ENCODE peak calls at places on chromosomes 12 and 14, in ten cellular contexts. G is fibroblast of lung, X is cardiac fibroblast, K is mesendoderm, L is mammary epithelial cell, S is neural progenitor cell, A is HFF-Myc, C is epithelial cell of esophagus, V is uterus, Z is Caco-2. U is an unnamed sample.

GRCh38 chr12:115597157-115597712 is 680.3 kb downstream of the MED13L start:
- DNase-seq in V (no peak), A (peak), L (peak), G (peak), X (peak), S (no peak), C (peak), K (peak), Z (no peak), U (no peak)

GRCh38 chr12:89353823-89354629 is 1.7 kb upstream of the DUSP6 start:
- DNase-seq in L (peak), G (peak), X (peak), C (peak), S (peak), A (no peak), Z (peak), V (peak), K (peak), U (no peak)

GRCh38 chr14:39229222-39229543 is 4.5 kb upstream of the MIA2 start:
- DNase-seq in A (no peak), C (peak), G (peak), L (no peak), X (peak), K (peak), V (no peak), Z (no peak), S (no peak), U (peak)

GRCh38 chr12:112684742-112685141 is 106.8 kb upstream of the RPH3A start:
- DNase-seq in Z (no peak), G (no peak), L (no peak), A (no peak), K (peak), C (no peak), S (no peak), X (no peak), V (no peak), U (no peak)

GRCh38 chr14:69580009-69580577 is 5.4 kb upstream of the CCDC177 start:
- DNase-seq in Z (peak), C (peak), V (no peak), L (peak), X (peak), K (peak), S (peak), A (no peak), G (peak), U (peak)

GRCh38 chr14:23017091-23017490 is 7.1 kb upstream of the C14orf93 start:
- DNase-seq in A (no peak), C (no peak), Z (no peak), X (no peak), L (no peak), S (no peak), K (no peak), V (no peak), G (no peak), U (no peak)

GRCh38 chr12:30692470-30692869 is 3.2 kb downstream of the IPO8 start:
- DNase-seq in X (peak), C (no peak), G (peak), A (no peak), L (no peak), V (no peak), S (no peak), K (no peak), Z (no peak), U (no peak)

GRCh38 chr14:36664322-36665193 is 2.9 kb downstream of the PAX9 start:
- DNase-seq in A (no peak), S (no peak), L (no peak), C (no peak), X (no peak), Z (no peak), K (no peak), G (no peak), V (no peak), U (no peak)

GRCh38 chr12:111638576-111638975 is 39.5 kb upstream of the ATXN2 start:
- DNase-seq in Z (no peak), L (no peak), V (no peak), X (no peak), G (peak), S (no peak), C (no peak), A (no peak), K (no peak), U (no peak)

GRCh38 chr12:42684171-42685071 is 94.9 kb upstream of the PRICKLE1 start:
- DNase-seq in K (no peak), L (peak), C (peak), G (peak), X (peak), Z (no peak), A (no peak), S (no peak), V (no peak), U (no peak)

GRCh38 chr14:58171090-58171489 is 19.1 kb upstream of the ARMH4 start:
- DNase-seq in A (peak), K (peak), S (peak), L (peak), X (peak), G (peak), Z (peak), C (peak), V (peak), U (peak)

GRCh38 chr14:69260246-69260978 is 454 bp downstream of the GALNT16 start:
- DNase-seq in G (peak), Z (peak), V (no peak), L (peak), S (peak), K (peak), A (no peak), C (no peak), X (peak), U (no peak)

GRCh38 chr14:31536201-31536960 is 24.8 kb upstream of the NUBPL start:
- DNase-seq in L (peak), C (peak), K (no peak), S (no peak), V (no peak), X (peak), Z (no peak), G (no peak), A (no peak), U (no peak)

GRCh38 chr14:53810221-53810620 is 146.4 kb downstream of the BMP4 start:
- DNase-seq in S (no peak), A (no peak), V (no peak), K (no peak), Z (no peak), G (no peak), C (no peak), X (no peak), L (no peak), U (no peak)

GRCh38 chr12:116594325-116595038 is 35.3 kb downstream of the MAP1LC3B2 start:
- DNase-seq in X (no peak), V (no peak), K (no peak), C (no peak), L (no peak), S (no peak), G (no peak), A (no peak), Z (no peak), U (no peak)

GRCh38 chr12:108728820-108729611 is 2.3 kb downstream of the CORO1C start:
- DNase-seq in V (no peak), Z (no peak), S (no peak), K (no peak), L (no peak), G (peak), A (no peak), X (peak), C (no peak), U (no peak)

GRCh38 chr14:89123851-89124250 is 293.2 kb downstream of the FOXN3 start:
- DNase-seq in C (no peak), A (no peak), L (no peak), X (no peak), Z (no peak), K (no peak), S (no peak), G (no peak), V (no peak), U (no peak)

GRCh38 chr14:29528889-29529288 is 398.8 kb downstream of the PRKD1 start:
- DNase-seq in S (no peak), C (no peak), X (no peak), L (no peak), K (no peak), Z (no peak), V (no peak), A (no peak), G (peak), U (no peak)

GRCh38 chr12:24488091-24488596 is 460.8 kb downstream of the BCAT1 start:
- DNase-seq in V (no peak), C (peak), S (no peak), K (no peak), G (peak), L (no peak), Z (no peak), X (peak), A (no peak), U (no peak)

GRCh38 chr12:77941396-77941795 is 110.7 kb downstream of the NAV3 start:
- DNase-seq in V (no peak), L (no peak), G (no peak), S (no peak), Z (no peak), C (no peak), X (peak), A (no peak), K (no peak), U (no peak)

GRCh38 chr12:51850933-51851244 is 2.4 kb upstream of the FIGNL2 start:
- DNase-seq in K (no peak), V (no peak), A (no peak), G (no peak), X (no peak), Z (no peak), S (no peak), L (no peak), C (no peak), U (no peak)

GRCh38 chr12:120013659-120014380 is 24.8 kb downstream of the BICDL1 start:
- DNase-seq in S (no peak), V (no peak), L (peak), G (no peak), X (no peak), C (peak), A (no peak), Z (no peak), K (peak), U (no peak)

GRCh38 chr12:579450-580110 is 83.7 kb downstream of the NINJ2 start:
- DNase-seq in X (no peak), L (no peak), G (no peak), A (no peak), V (no peak), C (no peak), Z (peak), K (peak), S (peak), U (no peak)

GRCh38 chr14:74015178-74015577 is 3.9 kb downstream of the ENTPD5 start:
- DNase-seq in G (no peak), Z (no peak), C (no peak), V (no peak), L (no peak), A (no peak), S (no peak), X (no peak), K (no peak), U (no peak)

GRCh38 chr12:27965411-27965810 is 7.1 kb downstream of the PTHLH start:
- DNase-seq in X (peak), G (peak), S (no peak), K (peak), L (no peak), C (peak), Z (no peak), A (no peak), V (no peak), U (no peak)

DNA sequence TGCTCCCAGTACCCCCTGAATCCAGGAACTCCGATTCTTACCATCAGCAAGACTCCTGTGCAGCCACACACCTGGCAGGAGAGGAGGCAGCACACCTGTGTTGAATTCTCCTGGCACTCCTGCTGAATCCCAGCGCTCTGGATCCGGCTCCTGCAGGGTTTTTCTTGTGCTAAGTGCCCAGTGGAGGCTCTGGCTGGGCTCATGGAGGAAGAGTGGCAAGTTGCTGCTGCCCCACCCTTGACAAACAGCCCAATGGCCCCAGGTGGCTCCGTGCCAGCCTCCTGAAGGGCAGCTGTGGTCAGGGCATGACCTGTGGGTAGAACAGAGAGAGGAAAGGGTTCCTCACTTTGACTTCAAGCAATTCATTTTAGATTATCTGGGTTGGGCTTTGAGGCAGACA is 20.0 kb downstream of the CRACR2A start:
- DNase-seq in S (no peak), G (no peak), C (no peak), X (no peak), Z (no peak), V (no peak), K (no peak), L (no peak), A (no peak), U (no peak)
- H3K4me3 ChIP-seq in S (no peak), G (no peak), C (no peak), X (no peak), Z (no peak), V (no peak), K (no peak), L (no peak), A (no peak), U (no peak)

GRCh38 chr14:81536125-81536771 is 2.6 kb upstream of the SEL1L start:
- DNase-seq in C (peak), L (no peak), A (no peak), K (peak), Z (no peak), V (no peak), G (no peak), X (peak), S (no peak), U (no peak)
- H3K4me3 ChIP-seq in C (no peak), L (no peak), A (no peak), K (no peak), Z (no peak), V (no peak), G (no peak), X (no peak), S (no peak), U (no peak)

GRCh38 chr14:100828448-100828834 is 2.5 kb downstream of the MEG3 start:
- DNase-seq in C (no peak), A (no peak), K (peak), V (no peak), X (no peak), G (no peak), S (peak), L (no peak), Z (no peak), U (no peak)
- H3K4me3 ChIP-seq in C (no peak), A (peak), K (no peak), V (no peak), X (no peak), G (no peak), S (no peak), L (no peak), Z (no peak), U (peak)

DNA sequence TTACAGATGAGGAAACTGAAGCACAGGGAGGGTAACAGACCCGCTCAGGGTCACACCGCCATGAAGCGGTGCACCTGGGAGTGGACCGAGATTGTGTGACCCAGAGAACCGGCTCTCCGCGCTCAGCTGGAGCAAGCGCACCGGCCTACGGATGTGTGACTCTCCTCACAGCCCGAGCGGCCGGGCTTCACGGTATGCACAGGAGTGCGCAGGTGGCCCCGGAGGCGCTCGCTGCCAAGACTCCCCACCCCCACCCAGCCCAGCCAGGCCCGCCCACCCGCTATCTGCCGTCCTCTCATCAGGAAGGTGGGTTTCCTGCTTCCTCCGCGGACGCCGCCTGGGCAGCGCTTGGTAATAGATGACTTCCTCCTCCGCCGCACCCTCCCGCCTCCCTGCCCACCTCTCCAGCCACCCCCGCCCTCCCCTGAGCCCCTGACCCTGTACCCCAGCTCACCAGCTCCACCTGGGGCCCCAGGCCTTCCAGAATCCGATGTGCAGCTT is 110.7 kb downstream of the NCOR2 start:
- DNase-seq in S (no peak), V (no peak), G (no peak), A (no peak), K (no peak), C (no peak), L (no peak), X (no peak), Z (no peak), U (no peak)
- H3K4me3 ChIP-seq in S (no peak), V (peak), G (no peak), A (no peak), K (no peak), C (no peak), L (no peak), X (no peak), Z (no peak), U (no peak)

GRCh38 chr14:103273847-103274615 is 60.0 kb upstream of the EIF5 start:
- DNase-seq in G (no peak), Z (no peak), K (no peak), X (no peak), A (no peak), C (no peak), V (no peak), S (no peak), L (no peak), U (no peak)

GRCh38 chr14:103271189-103271588 is 62.8 kb upstream of the EIF5 start:
- DNase-seq in G (no peak), S (no peak), Z (no peak), X (no peak), K (no peak), V (no peak), L (no peak), A (no peak), C (no peak), U (no peak)

GRCh38 chr14:103275000-103275399 is 59.0 kb upstream of the EIF5 start:
- DNase-seq in C (no peak), G (no peak), V (no peak), X (no peak), A (no peak), K (no peak), L (no peak), Z (no peak), S (no peak), U (no peak)

DNA sequence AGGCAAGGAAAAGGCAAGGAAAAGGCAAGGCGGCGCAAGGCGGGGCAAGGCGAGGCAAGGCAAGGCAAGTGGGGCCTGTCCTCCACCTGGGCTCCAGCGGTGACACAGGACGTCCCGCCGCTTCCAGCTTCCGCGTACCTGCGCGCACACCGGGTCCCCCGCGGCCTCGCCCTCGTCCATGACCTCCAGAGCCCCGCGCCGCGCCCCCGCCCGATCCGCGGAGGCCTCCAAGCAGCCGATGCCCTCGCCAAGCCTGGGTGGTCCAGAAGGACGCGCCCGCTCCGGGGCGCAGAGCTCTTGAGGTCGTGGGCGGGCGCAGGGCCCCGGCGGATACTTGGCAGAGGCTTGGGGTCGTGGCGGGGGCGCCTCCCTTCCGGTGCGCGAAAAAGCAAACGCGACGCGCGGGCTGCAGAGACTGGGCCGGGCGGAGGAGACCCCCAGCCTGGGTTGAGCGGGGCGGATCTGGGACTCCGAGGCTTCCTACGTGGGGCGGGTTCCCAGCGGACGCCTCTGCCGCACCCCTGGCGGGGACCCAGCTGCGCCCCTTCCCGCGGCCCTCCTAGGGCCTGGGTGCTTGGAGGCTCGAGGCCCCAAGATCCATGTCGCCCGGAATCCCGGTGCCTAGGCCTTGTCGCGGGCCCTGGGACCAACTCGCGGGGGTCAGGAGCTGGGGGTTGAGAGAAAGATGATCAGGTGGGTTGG is 60.7 kb upstream of the EIF5 start:
- DNase-seq in L (no peak), A (no peak), V (no peak), S (no peak), C (no peak), X (no peak), G (no peak), K (no peak), Z (no peak), U (no peak)
- H3K4me3 ChIP-seq in L (no peak), A (no peak), V (peak), S (no peak), C (peak), X (peak), G (peak), K (no peak), Z (no peak), U (no peak)

GRCh38 chr12:6324936-6325750 is 14.7 kb downstream of the PLEKHG6 start:
- DNase-seq in X (peak), K (no peak), G (no peak), V (no peak), Z (no peak), L (no peak), S (no peak), A (no peak), C (no peak), U (no peak)

GRCh38 chr12:6322969-6323339 is 12.5 kb downstream of the PLEKHG6 start:
- DNase-seq in A (no peak), K (no peak), S (no peak), Z (no peak), C (no peak), G (no peak), V (no peak), L (no peak), X (no peak), U (no peak)

GRCh38 chr12:6323340-6323994 is 13.0 kb downstream of the PLEKHG6 start:
- DNase-seq in S (peak), Z (peak), G (peak), V (peak), L (peak), X (peak), C (peak), K (peak), A (peak), U (peak)

GRCh38 chr12:6322352-6322751 is 11.9 kb downstream of the PLEKHG6 start:
- DNase-seq in K (no peak), A (no peak), X (no peak), C (no peak), S (no peak), V (no peak), G (no peak), L (no peak), Z (no peak), U (no peak)

DNA sequence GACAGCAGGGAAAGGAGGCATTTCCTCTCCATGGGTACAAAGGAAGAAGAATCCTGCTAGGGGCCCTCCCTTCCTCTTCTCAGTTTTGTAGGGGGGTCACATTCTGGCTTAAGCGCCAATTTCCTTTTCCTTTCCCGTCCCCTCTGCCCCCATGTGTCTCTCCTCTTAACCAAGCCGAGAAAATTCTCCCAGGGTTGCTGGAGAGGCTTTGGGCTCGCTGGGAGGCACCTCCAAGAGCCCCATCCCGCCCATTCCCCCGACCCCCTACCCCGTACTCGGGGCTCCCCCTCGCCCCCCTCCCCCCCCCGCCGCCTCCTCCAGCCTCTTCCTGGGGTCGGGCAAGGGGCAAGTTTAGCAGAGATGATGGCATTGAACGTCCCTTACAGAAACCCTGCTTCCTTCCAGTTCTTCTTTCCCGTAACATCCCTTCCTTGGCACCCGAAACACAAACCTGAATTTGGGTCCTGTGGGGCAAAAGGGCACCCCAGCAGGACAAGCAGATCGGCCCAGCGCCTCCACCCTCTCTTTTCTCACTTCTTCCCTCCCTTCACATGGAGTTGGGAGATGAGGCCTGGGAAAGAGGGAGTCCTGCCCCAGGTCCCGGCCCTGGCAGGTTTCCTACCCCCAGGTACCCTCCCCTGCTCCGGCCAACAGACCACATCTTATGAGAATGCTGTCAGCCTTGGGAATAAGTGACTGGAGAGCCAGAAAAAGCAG is 13.7 kb downstream of the PLEKHG6 start:
- DNase-seq in L (no peak), S (no peak), X (peak), G (no peak), K (no peak), Z (no peak), C (no peak), A (no peak), V (no peak), U (no peak)
- H3K4me3 ChIP-seq in L (no peak), S (no peak), X (no peak), G (no peak), K (no peak), Z (no peak), C (no peak), A (no peak), V (no peak), U (no peak)

DNA sequence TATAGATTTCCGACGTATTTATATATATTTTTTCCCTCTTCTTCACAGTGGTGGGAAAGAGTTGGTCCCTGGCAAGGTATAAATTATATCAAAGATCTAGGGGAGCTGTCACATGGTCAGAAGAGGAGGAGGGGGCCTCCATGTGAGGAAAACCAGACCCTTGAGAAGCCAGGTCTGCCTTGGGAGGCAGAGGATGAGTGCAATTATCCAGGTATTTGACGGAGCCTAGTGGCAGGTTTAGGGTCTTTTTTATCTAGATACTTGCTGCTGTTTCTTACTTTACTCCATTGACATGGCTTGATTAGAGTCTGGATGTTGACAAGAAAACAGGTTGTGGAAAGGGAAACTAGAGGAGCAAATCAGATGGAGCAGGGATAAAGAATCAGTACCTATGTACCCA is 5.5 kb downstream of the COPZ1 start:
- DNase-seq in K (no peak), Z (no peak), A (no peak), S (no peak), L (no peak), G (no peak), X (no peak), C (no peak), V (no peak), U (no peak)
- H3K4me3 ChIP-seq in K (no peak), Z (no peak), A (no peak), S (no peak), L (no peak), G (no peak), X (no peak), C (no peak), V (no peak), U (no peak)

U was measured in AG04449.